ENCODE peak calls at places on chromosomes 16 and 17, in five cellular contexts. L is heart right ventricle, T is fibroblast of villous mesenchyme, J is cardiac fibroblast, V is PC-3. B is an unnamed sample.

GRCh38 chr16:50036426-50036825 is 11.4 kb downstream of the CNEP1R1 start:
- DNase-seq in L (no peak), T (no peak), J (no peak), V (no peak), B (no peak)

GRCh38 chr17:40820228-40820838 is 2.1 kb downstream of the KRT10 start:
- DNase-seq in L (no peak), T (no peak), J (no peak), V (no peak), B (no peak)

GRCh38 chr17:61904094-61904710 is 23.6 kb downstream of the INTS2 start:
- DNase-seq in L (no peak), T (no peak), J (no peak), V (no peak), B (no peak)

GRCh38 chr17:75034236-75034908 is 12.4 kb downstream of the ATP5PD start:
- DNase-seq in L (peak), T (peak), J (peak), V (peak), B (peak)

GRCh38 chr16:69078073-69078472 is 27.4 kb upstream of the HAS3 start:
- DNase-seq in L (no peak), T (no peak), J (no peak), V (no peak), B (no peak)

GRCh38 chr17:27530791-27531391 is 74.6 kb downstream of the KSR1 start:
- DNase-seq in L (no peak), T (peak), J (peak), V (no peak), B (peak)

GRCh38 chr16:22322021-22322471 is 24.8 kb downstream of the POLR3E start:
- DNase-seq in L (no peak), T (no peak), J (no peak), V (no peak), B (no peak)

GRCh38 chr16:82358601-82359221 is 188.7 kb upstream of the MPHOSPH6 start:
- DNase-seq in L (no peak), T (no peak), J (no peak), V (peak), B (no peak)

GRCh38 chr17:78351449-78352006 is 8.3 kb downstream of the SOCS3 start:
- DNase-seq in L (peak), T (peak), J (peak), V (no peak), B (peak)

GRCh38 chr17:38897176-38897575 is 27.3 kb downstream of the LASP1 start:
- DNase-seq in L (peak), T (peak), J (peak), V (no peak), B (no peak)

GRCh38 chr17:16215965-16216316 is 607 bp upstream of the NCOR1 start:
- DNase-seq in L (no peak), T (peak), J (no peak), V (peak), B (peak)

GRCh38 chr16:58481931-58482330 is 18.0 kb upstream of the NDRG4 start:
- DNase-seq in L (no peak), T (no peak), J (no peak), V (no peak), B (no peak)

GRCh38 chr17:19540706-19541370 is 7.2 kb downstream of the SLC47A1 start:
- DNase-seq in L (no peak), T (no peak), J (no peak), V (no peak), B (no peak)

GRCh38 chr17:62965149-62965648 is 836 bp upstream of the TANC2 start:
- DNase-seq in L (no peak), T (no peak), J (no peak), V (no peak), B (no peak)

GRCh38 chr17:72030067-72030899 is 90.5 kb upstream of the SOX9 start:
- DNase-seq in L (peak), T (peak), J (peak), V (peak), B (peak)

GRCh38 chr17:77503916-77504651 is 363.3 kb downstream of the SEC14L1 start:
- DNase-seq in L (no peak), T (no peak), J (no peak), V (no peak), B (no peak)

GRCh38 chr16:18839555-18839954 is 38.2 kb upstream of the ARL6IP1 start:
- DNase-seq in L (no peak), T (no peak), J (no peak), V (no peak), B (no peak)

GRCh38 chr17:1422907-1423306 is 22.9 kb upstream of the YWHAE start:
- DNase-seq in L (peak), T (peak), J (peak), V (peak), B (peak)

GRCh38 chr17:78645421-78646295 is 68.5 kb upstream of the DNAH17 start:
- DNase-seq in L (peak), T (peak), J (peak), V (peak), B (no peak)

GRCh38 chr17:21177854-21178600 is 35.9 kb downstream of the TMEM11 start:
- DNase-seq in L (no peak), T (no peak), J (no peak), V (no peak), B (no peak)

GRCh38 chr17:58968662-58969061 is 138.0 kb downstream of the TRIM37 start:
- DNase-seq in L (no peak), T (peak), J (no peak), V (no peak), B (no peak)

GRCh38 chr16:69318177-69318910 is 7.2 kb downstream of the VPS4A start:
- DNase-seq in L (no peak), T (no peak), J (no peak), V (no peak), B (no peak)

GRCh38 chr17:40058151-40058784 is 4.1 kb upstream of the MED24 start:
- DNase-seq in L (no peak), T (peak), J (peak), V (no peak), B (peak)

GRCh38 chr17:77470800-77471733 is 330.3 kb downstream of the SEC14L1 start:
- DNase-seq in L (peak), T (peak), J (peak), V (peak), B (no peak)

GRCh38 chr17:41975099-41976083 is 8.8 kb downstream of the CNP start:
- DNase-seq in L (no peak), T (no peak), J (no peak), V (no peak), B (peak)

GRCh38 chr16:87844809-87845208 is 24.5 kb downstream of the SLC7A5 start:
- DNase-seq in L (no peak), T (no peak), J (no peak), V (no peak), B (no peak)

GRCh38 chr16:87844374-87844733 is 25.0 kb downstream of the SLC7A5 start:
- DNase-seq in L (no peak), T (no peak), J (no peak), V (no peak), B (no peak)

GRCh38 chr16:87845213-87845612 is 24.1 kb downstream of the SLC7A5 start:
- DNase-seq in L (no peak), T (no peak), J (no peak), V (no peak), B (no peak)

GRCh38 chr16:87842209-87842869 is 27.0 kb downstream of the SLC7A5 start:
- DNase-seq in L (no peak), T (no peak), J (no peak), V (no peak), B (no peak)

GRCh38 chr16:87843678-87844373 is 25.5 kb downstream of the SLC7A5 start:
- DNase-seq in L (peak), T (no peak), J (no peak), V (no peak), B (no peak)
- H3K4me3 ChIP-seq in L (no peak), T (no peak), J (no peak), V (no peak), B (no peak)

GRCh38 chr17:56595831-56596740 is 2.6 kb downstream of the NOG start:
- DNase-seq in L (no peak), T (no peak), J (no peak), V (peak), B (no peak)

GRCh38 chr17:56596741-56597494 is 3.4 kb downstream of the NOG start:
- DNase-seq in L (no peak), T (no peak), J (no peak), V (no peak), B (no peak)

GRCh38 chr17:56593741-56594527 is 435 bp downstream of the NOG start:
- DNase-seq in L (peak), T (peak), J (peak), V (peak), B (peak)

GRCh38 chr17:56593073-56593740 is at the start of gene NOG:
- DNase-seq in L (peak), T (peak), J (peak), V (peak), B (peak)

GRCh38 chr17:56594528-56595418 is 1.3 kb downstream of the NOG start:
- DNase-seq in L (no peak), T (no peak), J (no peak), V (peak), B (peak)
- TF ChIP-seq CTCF in L (no peak), T (no peak), J (no peak), V (peak), B (peak)

DNA sequence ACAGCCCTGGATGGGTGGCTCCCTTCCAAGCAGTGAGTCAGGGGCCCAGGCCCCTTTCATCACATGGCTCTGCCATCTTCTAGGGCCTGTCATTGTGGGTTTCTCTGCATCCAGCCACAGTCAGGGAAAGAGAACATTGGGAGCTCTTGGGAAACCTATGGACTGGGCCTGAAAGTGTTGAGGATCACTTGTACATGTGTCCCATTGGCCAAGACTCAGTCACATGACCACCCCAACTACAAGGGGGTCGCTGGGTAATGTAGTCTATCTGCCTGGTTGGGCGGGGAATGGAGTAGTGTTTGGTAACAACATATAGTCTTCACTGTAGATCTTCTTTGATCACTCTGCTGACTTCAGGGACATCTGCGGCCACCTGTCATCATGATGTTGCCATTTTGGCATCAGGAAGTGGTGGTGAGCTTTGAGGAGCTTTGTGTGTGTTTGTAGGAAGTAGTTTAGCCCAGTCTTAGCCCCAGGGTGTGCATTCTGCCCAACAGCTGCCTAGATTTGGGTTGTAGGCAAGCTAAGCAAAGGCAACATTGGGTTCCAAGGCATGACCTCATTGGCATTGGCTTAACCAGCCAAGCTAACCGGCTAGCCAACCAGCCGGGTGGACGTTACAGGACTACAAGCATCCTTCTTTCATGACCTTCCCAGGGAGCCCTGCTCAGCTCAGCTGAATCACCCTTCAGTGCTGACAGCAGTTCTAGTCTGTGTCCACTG is 178.3 kb downstream of the NTN1 start:
- DNase-seq in L (peak), T (no peak), J (no peak), V (no peak), B (peak)
- H3K4me3 ChIP-seq in L (no peak), T (no peak), J (no peak), V (no peak), B (no peak)

DNA sequence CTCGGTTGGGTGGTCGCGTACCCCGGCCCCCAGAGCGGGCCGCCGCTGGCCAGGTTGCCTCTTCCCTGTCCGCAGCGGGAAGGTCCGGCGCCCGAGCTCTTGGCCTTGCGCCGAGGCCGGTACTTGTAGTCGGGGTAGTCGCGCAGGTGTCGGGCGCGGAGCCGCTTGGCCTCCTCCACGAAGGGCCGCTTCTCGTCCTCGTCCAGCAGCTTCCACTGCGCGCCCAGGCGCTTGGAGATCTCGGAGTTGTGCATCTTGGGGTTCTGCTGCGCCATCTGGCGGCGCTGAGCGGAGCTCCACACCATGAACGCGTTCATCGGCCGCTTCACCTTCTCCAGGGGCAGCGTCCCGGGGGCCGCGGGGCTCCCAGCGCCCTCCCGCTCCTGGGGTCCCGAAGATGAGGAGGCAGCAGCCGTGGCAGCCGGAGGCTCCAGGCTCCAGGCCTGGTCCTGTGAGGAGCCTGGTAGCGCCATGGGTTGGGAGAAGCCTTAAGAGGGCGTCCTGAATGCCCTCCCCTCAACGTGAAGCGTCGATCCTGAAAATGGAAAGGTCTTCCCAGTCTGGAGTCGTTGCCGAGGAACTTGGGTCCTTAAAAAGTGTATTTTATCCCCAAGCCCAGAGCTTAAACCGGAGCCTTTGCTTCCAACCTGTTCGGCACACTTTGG is 558 bp downstream of the SOX15 start:
- DNase-seq in L (peak), T (peak), J (peak), V (peak), B (peak)
- TF ChIP-seq CTCF in L (peak), T (peak), J (peak), V (peak), B (peak)